ENCODE peak calls at places on chromosome 4, in four cellular contexts. T, Z, W and H are unnamed samples.

GRCh38 chr4:81682492-81682891 is 210.8 kb upstream of the RASGEF1B start:
- DNase-seq in W (no peak), Z (no peak), T (no peak), H (no peak)

GRCh38 chr4:59180161-59180560 is 2020.0 kb upstream of the ADGRL3 start:
- DNase-seq in W (no peak), Z (no peak), T (no peak), H (no peak)

GRCh38 chr4:126799471-126799870 is 833.3 kb upstream of the INTU start:
- DNase-seq in W (no peak), Z (no peak), T (no peak), H (no peak)

GRCh38 chr4:176837176-176837915 is 44.6 kb upstream of the VEGFC start:
- DNase-seq in Z (no peak), W (no peak), T (no peak), H (no peak)

GRCh38 chr4:8280876-8281440 is 11.4 kb downstream of the HTRA3 start:
- DNase-seq in T (no peak), W (no peak), Z (no peak), H (no peak)

GRCh38 chr4:113809313-113809712 is 47.8 kb upstream of the CAMK2D start:
- DNase-seq in W (no peak), T (no peak), Z (no peak), H (no peak)

GRCh38 chr4:124183926-124184325 is 528.6 kb downstream of the ANKRD50 start:
- DNase-seq in Z (no peak), W (no peak), T (no peak), H (no peak)

GRCh38 chr4:1330761-1331590 is 16.0 kb upstream of the UVSSA start:
- DNase-seq in W (peak; percentile 36), T (no peak), Z (no peak), H (no peak)

GRCh38 chr4:8707045-8707781 is 114.6 kb downstream of the CPZ start:
- DNase-seq in W (no peak), Z (no peak), T (no peak), H (no peak)

GRCh38 chr4:83089759-83090158 is 24.8 kb downstream of the PLAC8 start:
- DNase-seq in Z (no peak), T (no peak), W (no peak), H (no peak)

GRCh38 chr4:7938513-7939376 is 916 bp downstream of the AFAP1 start:
- DNase-seq in W (peak; percentile 77), T (no peak), Z (no peak), H (no peak)

GRCh38 chr4:61443813-61444510 is 243.8 kb downstream of the ADGRL3 start:
- DNase-seq in Z (no peak), T (no peak), W (no peak), H (peak; percentile 82)

GRCh38 chr4:136925203-136925602 is 607.1 kb downstream of the PCDH18 start:
- DNase-seq in W (no peak), T (no peak), Z (no peak), H (no peak)

GRCh38 chr4:82785248-82786003 is 13.2 kb downstream of the SCD5 start:
- DNase-seq in Z (no peak), T (peak; percentile 69), W (no peak), H (peak; percentile 83)

GRCh38 chr4:183635333-183635732 is 23.7 kb downstream of the RWDD4 start:
- DNase-seq in T (no peak), Z (no peak), W (no peak), H (no peak)

GRCh38 chr4:103150677-103151076 is 47.5 kb downstream of the CENPE start:
- DNase-seq in W (no peak), Z (no peak), T (no peak), H (peak; percentile 89)

GRCh38 chr4:103996059-103996458 is 276.3 kb upstream of the TACR3 start:
- DNase-seq in W (no peak), Z (no peak), T (peak; percentile 56), H (peak; percentile 25)

GRCh38 chr4:7132249-7132648 is 60.1 kb upstream of the SORCS2 start:
- DNase-seq in T (no peak), Z (no peak), W (no peak), H (no peak)

DNA sequence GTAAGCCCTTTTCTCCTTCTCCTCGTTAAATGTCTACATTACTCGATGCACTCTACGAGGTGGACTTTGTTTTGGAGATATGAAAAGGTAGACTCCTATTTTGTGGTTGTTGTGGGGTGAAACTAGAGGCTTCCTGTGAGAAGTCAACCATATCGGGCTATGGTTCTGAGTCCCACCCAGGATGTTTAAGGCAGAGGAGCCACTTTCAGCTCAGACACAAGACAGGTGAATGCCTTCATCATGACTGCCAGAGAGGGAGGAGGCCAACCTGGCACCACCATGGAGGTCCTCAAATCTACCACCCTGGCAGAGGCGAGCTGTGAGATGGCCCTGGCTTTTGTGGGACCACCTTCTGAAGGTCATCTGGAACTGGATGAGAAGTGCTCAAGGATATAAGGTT is 154.4 kb upstream of the KLF3 start:
- DNase-seq in Z (no peak), T (no peak), W (no peak), H (no peak)
- TF ChIP-seq EZH2phosphoT487 in Z (no peak), T (no peak), W (no peak), H (no peak)

DNA sequence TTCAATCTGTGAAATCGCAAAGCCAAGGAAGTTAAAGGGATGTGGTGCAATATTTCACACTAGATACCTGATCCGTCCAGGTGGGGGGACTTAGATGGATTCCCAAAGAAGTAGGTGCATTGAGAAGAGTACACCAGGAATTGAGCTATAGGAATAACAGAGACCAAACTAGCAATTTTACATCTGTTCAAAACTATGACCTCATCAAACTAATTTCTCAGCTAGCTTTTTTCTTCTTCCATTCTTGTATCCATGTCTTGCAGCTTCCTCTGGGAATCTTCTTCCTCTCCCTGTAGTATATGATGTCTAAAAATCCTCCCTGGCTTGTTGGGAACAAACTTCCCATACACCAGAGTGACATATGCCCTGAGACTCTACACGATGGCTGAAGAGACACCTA is 51.0 kb upstream of the PTPN13 start:
- DNase-seq in T (no peak), Z (no peak), W (no peak), H (no peak)
- TF ChIP-seq CTCF in T (no peak), Z (no peak), W (no peak), H (no peak)

GRCh38 chr4:139514382-139515059 is 41.5 kb downstream of the SETD7 start:
- DNase-seq in Z (no peak), T (no peak), W (peak; percentile 22), H (no peak)
- TF ChIP-seq EZH2phosphoT487 in Z (no peak), T (no peak), W (no peak), H (no peak)

DNA sequence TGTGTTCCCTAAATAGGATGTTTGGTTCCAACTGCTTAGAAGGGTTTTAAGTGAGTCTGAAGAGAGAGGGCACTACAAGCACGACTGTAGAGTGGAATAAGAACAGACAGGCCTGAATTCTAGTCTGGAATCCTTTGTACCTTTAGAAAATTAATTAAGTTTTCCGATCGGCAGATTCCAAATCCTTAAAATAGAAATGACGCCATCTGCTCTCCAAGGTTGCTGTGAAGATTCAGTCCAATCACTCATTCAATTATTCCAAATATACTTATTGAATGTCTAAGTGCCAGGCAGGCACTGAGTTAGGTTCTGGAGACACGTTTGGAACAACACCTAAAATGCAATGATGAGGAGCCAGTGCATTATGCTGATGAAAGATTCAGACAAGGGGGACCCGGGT is 3.8 kb downstream of the HS3ST1 start:
- DNase-seq in T (no peak), Z (no peak), W (no peak), H (no peak)
- TF ChIP-seq CTCF in T (no peak), Z (no peak), W (no peak), H (no peak)

GRCh38 chr4:101191302-101192098 is 155.8 kb downstream of the PPP3CA start:
- DNase-seq in T (no peak), Z (no peak), W (peak; percentile 47), H (no peak)
- TF ChIP-seq EZH2phosphoT487 in T (no peak), Z (no peak), W (no peak), H (no peak)

GRCh38 chr4:166594326-166594946 is 639.9 kb downstream of the SPOCK3 start:
- DNase-seq in Z (peak; percentile 0), T (peak; percentile 50), W (peak; percentile 41), H (peak; percentile 78)
- TF ChIP-seq CTCF in Z (peak; percentile 50), T (peak; percentile 72), W (peak; percentile 83), H (peak; percentile 82)

DNA sequence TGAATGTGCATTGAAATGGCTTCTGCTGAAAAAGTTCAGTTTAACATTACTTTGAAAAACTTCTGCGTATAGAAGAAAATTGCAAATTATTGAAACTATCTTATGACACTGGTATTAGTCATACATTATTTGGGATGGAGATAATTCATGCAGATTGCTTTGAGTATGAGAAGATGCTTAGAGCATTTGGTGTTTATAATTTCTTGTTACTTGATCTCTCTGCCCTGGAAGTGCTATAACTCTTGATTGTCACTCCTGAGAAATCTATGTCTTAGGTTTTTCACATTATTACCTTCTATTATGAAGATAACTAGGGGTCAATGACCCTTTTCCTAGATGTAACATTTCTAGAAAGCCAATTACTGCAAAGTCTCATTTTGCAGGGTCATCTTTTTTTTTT is 36.4 kb downstream of the TMEM131L start:
- DNase-seq in Z (no peak), T (no peak), W (no peak), H (no peak)
- TF ChIP-seq EZH2phosphoT487 in Z (no peak), T (no peak), W (no peak), H (no peak)

DNA sequence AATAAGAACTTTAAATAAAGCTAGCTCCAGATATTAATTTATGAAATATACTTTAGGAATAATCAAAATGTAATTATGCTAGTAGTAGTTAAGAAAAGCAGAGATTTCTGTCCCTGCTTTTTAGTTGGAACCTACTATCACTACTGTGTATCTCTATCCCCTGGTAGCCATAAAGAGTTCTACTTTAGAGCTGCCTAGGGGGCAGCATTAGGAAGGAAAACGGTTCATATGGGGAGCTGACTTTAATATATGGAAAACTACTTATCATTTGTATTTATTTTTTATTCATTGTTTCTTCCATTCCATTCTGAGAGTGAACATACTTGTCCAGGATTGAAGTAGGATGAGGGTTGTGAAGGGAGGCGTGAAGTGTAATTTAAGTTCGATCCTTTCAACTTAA is 40.9 kb downstream of the CPEB2 start:
- DNase-seq in W (peak; percentile 19), T (peak; percentile 13), Z (peak; percentile 3), H (peak; percentile 40)
- TF ChIP-seq CTCF in W (peak; percentile 40), T (peak; percentile 34), Z (peak; percentile 65), H (peak; percentile 50)